ENCODE peak calls at places on chromosome 1, in eight cellular contexts. V, P, S, L, U, F, K and O are unnamed samples.

GRCh38 chr1:154327466-154328317 is 2.4 kb downstream of the ATP8B2 start:
- DNase-seq in P (peak; percentile 98), K (no peak), U (no peak), V (no peak), L (no peak), F (no peak), S (no peak), O (peak; percentile 30)

GRCh38 chr1:210558302-210558701 is 229.6 kb downstream of the HHAT start:
- DNase-seq in U (no peak), F (peak; percentile 43), P (no peak), K (no peak), V (peak; percentile 46), S (no peak), L (no peak), O (no peak)

GRCh38 chr1:156645058-156645457 is 3.1 kb downstream of the BCAN start:
- DNase-seq in P (no peak), S (no peak), K (no peak), V (no peak), U (no peak), F (no peak), L (no peak), O (no peak)

GRCh38 chr1:24289937-24290595 is 29.1 kb upstream of the GRHL3 start:
- DNase-seq in S (peak; percentile 96), P (no peak), U (peak; percentile 84), V (peak; percentile 98), L (no peak), K (peak; percentile 95), F (peak; percentile 85), O (peak; percentile 93)

GRCh38 chr1:186620951-186621350 is 59.3 kb downstream of the PTGS2 start:
- DNase-seq in L (no peak), F (no peak), U (no peak), S (peak; percentile 97), P (peak; percentile 81), K (peak; percentile 27), V (peak; percentile 94), O (peak; percentile 52)

GRCh38 chr1:224733021-224733911 is 117.1 kb downstream of the CNIH3 start:
- DNase-seq in S (peak; percentile 77), F (no peak), V (peak; percentile 47), K (peak; percentile 89), U (peak; percentile 60), P (no peak), L (no peak), O (peak; percentile 77)

GRCh38 chr1:226891846-226892533 is 21.6 kb downstream of the PSEN2 start:
- DNase-seq in S (peak; percentile 43), L (no peak), V (peak; percentile 59), P (no peak), F (peak; percentile 42), K (no peak), U (no peak), O (peak; percentile 13)

GRCh38 chr1:50659107-50659628 is 235.9 kb upstream of the DMRTA2 start:
- DNase-seq in V (no peak), L (no peak), F (no peak), S (no peak), U (no peak), K (no peak), P (no peak), O (no peak)

GRCh38 chr1:57309608-57310007 is 114.3 kb downstream of the DAB1 start:
- DNase-seq in S (no peak), V (no peak), U (no peak), F (no peak), L (no peak), K (no peak), P (no peak), O (no peak)

GRCh38 chr1:94327001-94327685 is 89.8 kb upstream of the ARHGAP29 start:
- DNase-seq in L (no peak), P (no peak), K (peak; percentile 63), U (no peak), F (peak; percentile 78), S (peak; percentile 76), V (peak; percentile 72), O (no peak)